ENCODE peak calls at places on chromosome 15, in seven cellular contexts. I is esophagus squamous epithelium, Z is lower lobe of right lung, P is BE2C, T is fibroblast of pulmonary artery, G is upper lobe of right lung, E is Caco-2. U is an unnamed sample.

GRCh38 chr15:75640483-75641175 is 605 bp upstream of the IMP3 start:
- DNase-seq in I (no peak), Z (peak), P (peak), T (peak), G (peak), E (peak), U (peak)

GRCh38 chr15:80695911-80696651 is 971 bp downstream of the ABHD17C start:
- DNase-seq in I (no peak), Z (peak), P (no peak), T (no peak), G (peak), E (peak), U (peak)

GRCh38 chr15:99322643-99323405 is 71.5 kb downstream of the LRRC28 start:
- DNase-seq in I (no peak), Z (no peak), P (no peak), T (no peak), G (no peak), E (no peak), U (no peak)

GRCh38 chr15:31401282-31401681 is 74.6 kb downstream of the KLF13 start:
- DNase-seq in I (no peak), Z (no peak), P (no peak), T (no peak), G (no peak), E (no peak), U (no peak)

GRCh38 chr15:38189651-38190280 is 62.9 kb upstream of the SPRED1 start:
- DNase-seq in I (no peak), Z (no peak), P (no peak), T (no peak), G (no peak), E (no peak), U (no peak)

GRCh38 chr15:99275061-99275460 is 23.8 kb downstream of the LRRC28 start:
- DNase-seq in I (no peak), Z (no peak), P (no peak), T (no peak), G (no peak), E (no peak), U (no peak)

GRCh38 chr15:32844118-32844711 is 126.4 kb downstream of the GREM1 start:
- DNase-seq in I (no peak), Z (no peak), P (no peak), T (peak), G (no peak), E (peak), U (peak)

GRCh38 chr15:29934251-29934650 is 112.0 kb upstream of the TJP1 start:
- DNase-seq in I (no peak), Z (no peak), P (no peak), T (peak), G (no peak), E (no peak), U (peak)

GRCh38 chr15:83323296-83323711 is 38.8 kb upstream of the BNC1 start:
- DNase-seq in I (no peak), Z (no peak), P (no peak), T (peak), G (no peak), E (peak), U (peak)

GRCh38 chr15:74964794-74965193 is 8.2 kb upstream of the RPP25 start:
- DNase-seq in I (no peak), Z (no peak), P (no peak), T (peak), G (no peak), E (no peak), U (no peak)

GRCh38 chr15:81752974-81753373 is 292.8 kb downstream of the MEX3B start:
- DNase-seq in I (no peak), Z (no peak), P (peak), T (no peak), G (no peak), E (no peak), U (no peak)

GRCh38 chr15:63497642-63498100 is 6.7 kb upstream of the USP3 start:
- DNase-seq in I (no peak), Z (peak), P (no peak), T (no peak), G (peak), E (no peak), U (peak)

GRCh38 chr15:40549894-40550293 is 14.9 kb downstream of the CCDC32 start:
- DNase-seq in I (no peak), Z (no peak), P (no peak), T (no peak), G (no peak), E (no peak), U (no peak)

GRCh38 chr15:52699457-52699856 is 20.3 kb upstream of the ATOSA start:
- DNase-seq in I (no peak), Z (no peak), P (no peak), T (no peak), G (no peak), E (no peak), U (peak)

GRCh38 chr15:34241376-34242350 is 16.8 kb downstream of the EMC4 start:
- DNase-seq in I (no peak), Z (no peak), P (peak), T (peak), G (no peak), E (peak), U (peak)

GRCh38 chr15:41940441-41940857 is 31.9 kb downstream of the EHD4 start:
- DNase-seq in I (no peak), Z (no peak), P (no peak), T (peak), G (no peak), E (no peak), U (peak)

GRCh38 chr15:55909036-55909811 is 84.2 kb downstream of the NEDD4 start:
- DNase-seq in I (no peak), Z (no peak), P (no peak), T (peak), G (no peak), E (no peak), U (peak)

GRCh38 chr15:63283126-63283525 is 5.7 kb downstream of the APH1B start:
- DNase-seq in I (no peak), Z (peak), P (no peak), T (no peak), G (peak), E (no peak), U (no peak)

GRCh38 chr15:59251001-59251845 is 44.6 kb downstream of the LDHAL6B start:
- DNase-seq in I (no peak), Z (no peak), P (no peak), T (no peak), G (no peak), E (no peak), U (no peak)

GRCh38 chr15:48175126-48175525 is 3.0 kb downstream of the MYEF2 start:
- DNase-seq in I (no peak), Z (no peak), P (no peak), T (no peak), G (no peak), E (no peak), U (no peak)

GRCh38 chr15:75232826-75233503 is 25.2 kb upstream of the GOLGA6C start:
- DNase-seq in I (no peak), Z (no peak), P (no peak), T (no peak), G (peak), E (no peak), U (no peak)

GRCh38 chr15:74523982-74524381 is 17.0 kb upstream of the ARID3B start:
- DNase-seq in I (no peak), Z (no peak), P (no peak), T (no peak), G (no peak), E (peak), U (no peak)

GRCh38 chr15:91268510-91268909 is 168.5 kb downstream of the SV2B start:
- DNase-seq in I (no peak), Z (no peak), P (peak), T (no peak), G (no peak), E (peak), U (no peak)
- TF ChIP-seq CTCF in I (no peak), Z (peak), P (peak), T (peak), G (peak), E (no peak), U (peak)

DNA sequence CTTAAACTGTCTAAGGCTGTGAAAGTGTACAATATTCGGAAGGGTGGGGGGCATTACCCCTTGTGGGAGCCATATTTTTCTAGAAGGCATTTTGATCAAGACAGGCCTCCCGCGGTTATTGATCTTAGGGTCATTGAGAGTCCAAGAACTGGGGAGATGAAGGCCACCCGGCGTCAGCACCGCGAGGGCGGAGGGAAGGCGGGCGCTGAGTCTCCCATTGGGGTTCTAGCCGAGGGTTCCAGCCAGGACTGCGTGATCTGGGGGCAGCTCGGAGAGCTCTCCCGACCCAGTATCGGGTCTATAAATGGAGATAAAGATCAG is 755 bp upstream of the ST8SIA2 start:
- DNase-seq in I (no peak), Z (no peak), P (no peak), T (no peak), G (no peak), E (no peak), U (no peak)
- H3K4me3 ChIP-seq in I (no peak), Z (peak), P (peak), T (no peak), G (no peak), E (no peak), U (no peak)

GRCh38 chr15:88701561-88702095 is 62.8 kb downstream of the ISG20 start:
- DNase-seq in I (no peak), Z (no peak), P (no peak), T (peak), G (no peak), E (peak), U (peak)
- TF ChIP-seq CTCF in I (peak), Z (peak), P (peak), T (peak), G (peak), E (peak), U (peak)

GRCh38 chr15:26866298-26867198 is at the start of gene GABRA5:
- DNase-seq in I (no peak), Z (no peak), P (peak), T (peak), G (no peak), E (no peak), U (no peak)

GRCh38 chr15:26867199-26868007 is 541 bp downstream of the GABRA5 start:
- DNase-seq in I (no peak), Z (no peak), P (no peak), T (no peak), G (no peak), E (no peak), U (no peak)

GRCh38 chr15:26869628-26870027 is 2.8 kb downstream of the GABRA5 start:
- DNase-seq in I (no peak), Z (no peak), P (no peak), T (no peak), G (no peak), E (no peak), U (no peak)

GRCh38 chr15:26870346-26870745 is 3.5 kb downstream of the GABRA5 start:
- DNase-seq in I (no peak), Z (no peak), P (no peak), T (no peak), G (no peak), E (no peak), U (no peak)

GRCh38 chr15:26868029-26868685 is 1.3 kb downstream of the GABRA5 start:
- DNase-seq in I (no peak), Z (no peak), P (no peak), T (no peak), G (no peak), E (no peak), U (no peak)
- H3K4me3 ChIP-seq in I (no peak), Z (no peak), P (no peak), T (no peak), G (no peak), E (no peak), U (no peak)

U was measured in fibroblast of villous mesenchyme.